ENCODE peak calls at places on chromosome 19, in four cellular contexts. One of them, this sample, is unnamed.

GRCh38 chr19:15213715-15214381 is 13.1 kb upstream of the NOTCH3 start:
- DNase-seq in neural crest cell: no peak
- DNase-seq in lower leg skin: no peak
- DNase-seq in brain microvascular endothelial cell: peak
- DNase-seq in this sample: no peak

GRCh38 chr19:18969953-18970659 is 29.1 kb upstream of the HOMER3 start:
- DNase-seq in lower leg skin: no peak
- DNase-seq in neural crest cell: no peak
- DNase-seq in brain microvascular endothelial cell: no peak
- DNase-seq in this sample: no peak

GRCh38 chr19:22545751-22546150 is 88.4 kb upstream of the ZNF492 start:
- DNase-seq in lower leg skin: no peak
- DNase-seq in brain microvascular endothelial cell: no peak
- DNase-seq in neural crest cell: no peak
- DNase-seq in this sample: peak

GRCh38 chr19:47842941-47843340 is 16.1 kb upstream of the TPRX2 start:
- DNase-seq in neural crest cell: no peak
- DNase-seq in lower leg skin: no peak
- DNase-seq in brain microvascular endothelial cell: no peak
- DNase-seq in this sample: no peak

GRCh38 chr19:24073807-24074206 is 13.2 kb upstream of the ZNF254 start:
- DNase-seq in lower leg skin: no peak
- DNase-seq in brain microvascular endothelial cell: no peak
- DNase-seq in neural crest cell: no peak
- DNase-seq in this sample: no peak

GRCh38 chr19:11378319-11379189 is 4.1 kb downstream of the SWSAP1 start:
- DNase-seq in brain microvascular endothelial cell: peak
- DNase-seq in neural crest cell: peak
- DNase-seq in lower leg skin: no peak
- DNase-seq in this sample: peak

GRCh38 chr19:11410682-11411081 is 8.4 kb downstream of the RGL3 start:
- DNase-seq in brain microvascular endothelial cell: no peak
- DNase-seq in lower leg skin: no peak
- DNase-seq in neural crest cell: no peak
- DNase-seq in this sample: no peak

GRCh38 chr19:56507446-56508281 is at the start of gene ZNF471:
- DNase-seq in lower leg skin: peak
- DNase-seq in neural crest cell: no peak
- DNase-seq in brain microvascular endothelial cell: peak
- DNase-seq in this sample: no peak

GRCh38 chr19:44757057-44757734 is 8.7 kb downstream of the BCL3 start:
- DNase-seq in brain microvascular endothelial cell: no peak
- DNase-seq in neural crest cell: peak
- DNase-seq in lower leg skin: no peak
- DNase-seq in this sample: no peak

GRCh38 chr19:55220525-55220924 is 8.0 kb downstream of the TMEM86B start:
- DNase-seq in neural crest cell: no peak
- DNase-seq in brain microvascular endothelial cell: no peak
- DNase-seq in lower leg skin: no peak
- DNase-seq in this sample: no peak

GRCh38 chr19:3346677-3347353 is 19.6 kb upstream of the NFIC start:
- DNase-seq in brain microvascular endothelial cell: no peak
- DNase-seq in lower leg skin: no peak
- DNase-seq in neural crest cell: no peak
- DNase-seq in this sample: no peak

GRCh38 chr19:3344608-3345598 is 21.5 kb upstream of the NFIC start:
- DNase-seq in neural crest cell: no peak
- DNase-seq in brain microvascular endothelial cell: no peak
- DNase-seq in lower leg skin: no peak
- DNase-seq in this sample: no peak

GRCh38 chr19:3342246-3342645 is 24.1 kb upstream of the NFIC start:
- DNase-seq in brain microvascular endothelial cell: no peak
- DNase-seq in lower leg skin: no peak
- DNase-seq in neural crest cell: no peak
- DNase-seq in this sample: no peak

GRCh38 chr19:3345850-3346460 is 20.4 kb upstream of the NFIC start:
- DNase-seq in brain microvascular endothelial cell: no peak
- DNase-seq in lower leg skin: no peak
- DNase-seq in neural crest cell: no peak
- DNase-seq in this sample: no peak

DNA sequence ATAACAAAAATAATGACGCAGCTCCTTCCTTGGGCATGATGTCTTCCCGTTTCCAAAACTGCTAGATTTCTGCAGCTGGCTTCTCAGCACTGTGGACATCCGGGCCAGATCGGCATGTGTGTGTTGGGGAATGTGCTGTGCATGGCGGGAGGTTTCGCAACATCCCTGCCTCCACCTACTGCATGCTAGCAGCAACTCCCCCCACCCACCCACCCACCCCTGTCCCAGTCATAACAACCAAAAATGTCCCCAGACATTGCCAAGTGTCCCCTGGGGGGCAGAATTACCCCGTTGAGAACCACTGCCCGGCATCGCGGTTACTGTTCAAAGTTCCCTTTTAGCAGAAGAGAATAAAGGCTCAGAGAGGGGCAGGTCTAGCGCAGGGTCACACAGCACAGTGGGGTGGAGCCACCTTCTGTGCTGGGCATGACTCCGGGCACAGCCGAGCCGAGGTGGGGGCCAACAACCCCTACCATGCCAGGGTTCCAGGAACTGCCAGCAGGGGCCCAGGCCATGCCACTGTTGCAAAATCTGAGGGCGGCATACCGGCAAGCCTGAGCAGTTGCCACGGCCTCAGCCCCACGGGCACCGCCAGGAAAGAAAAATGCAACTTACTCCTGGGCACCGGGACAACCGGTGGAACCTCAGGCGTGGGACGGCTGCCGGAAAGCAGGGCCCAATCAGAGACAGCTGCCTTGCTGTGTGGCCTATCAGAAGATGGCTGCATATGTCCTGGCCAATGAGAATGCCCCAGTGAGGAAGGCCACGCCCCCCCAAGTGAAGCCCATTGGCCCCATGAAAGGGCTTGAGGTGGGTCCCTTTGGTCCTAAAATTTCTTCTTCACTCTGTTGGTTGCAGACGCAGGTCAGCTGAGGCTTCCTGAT is 22.5 kb upstream of the NFIC start:
- DNase-seq in lower leg skin: peak
- DNase-seq in neural crest cell: no peak
- DNase-seq in brain microvascular endothelial cell: peak
- DNase-seq in this sample: peak
- TF ChIP-seq CTCF in lower leg skin: no peak
- TF ChIP-seq CTCF in neural crest cell: no peak
- TF ChIP-seq CTCF in brain microvascular endothelial cell: no peak
- TF ChIP-seq CTCF in this sample: peak

GRCh38 chr19:1008268-1009042 is 8.2 kb downstream of the GRIN3B start:
- DNase-seq in lower leg skin: no peak
- DNase-seq in brain microvascular endothelial cell: no peak
- DNase-seq in neural crest cell: no peak
- DNase-seq in this sample: no peak
- TF ChIP-seq CTCF in lower leg skin: no peak
- TF ChIP-seq CTCF in brain microvascular endothelial cell: no peak
- TF ChIP-seq CTCF in neural crest cell: no peak
- TF ChIP-seq CTCF in this sample: no peak

DNA sequence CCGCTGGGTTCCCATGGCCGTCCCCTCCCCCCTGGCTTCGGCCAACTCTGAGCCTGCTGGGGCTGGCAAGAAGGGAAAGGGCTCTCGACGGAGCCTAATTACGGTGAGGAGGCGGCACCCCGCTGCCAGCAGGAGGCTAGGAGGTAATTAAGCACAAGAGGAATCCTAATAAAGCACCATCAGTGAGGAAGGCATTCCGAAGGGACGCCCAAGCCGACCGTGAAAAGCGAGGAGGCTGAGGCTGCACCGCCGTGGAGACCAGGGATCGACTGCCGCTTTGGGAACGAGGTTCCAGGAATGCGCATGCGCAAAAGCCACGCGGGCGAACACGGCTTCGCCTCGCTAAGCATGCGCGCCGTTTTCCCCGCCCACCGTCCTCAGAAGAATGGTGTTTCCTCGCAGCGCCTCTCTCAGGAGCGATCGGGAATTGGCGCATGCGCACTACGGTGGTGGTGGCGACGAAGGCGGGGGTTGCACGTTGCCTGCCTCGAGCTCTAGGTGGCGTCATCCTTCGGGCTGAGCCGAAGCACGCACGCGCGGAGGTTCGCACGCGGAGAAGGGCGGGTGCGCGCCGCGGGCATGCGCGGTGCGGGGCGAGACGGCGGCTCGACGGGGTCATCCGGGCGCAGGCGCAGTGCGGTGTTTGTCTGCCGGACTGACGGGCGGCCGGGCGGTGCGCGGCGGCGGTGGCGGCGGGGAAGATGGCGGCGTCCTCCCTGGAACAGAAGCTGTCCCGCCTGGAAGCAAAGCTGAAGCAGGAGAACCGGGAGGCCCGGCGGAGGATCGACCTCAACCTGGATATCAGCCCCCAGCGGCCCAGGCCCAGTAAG is at the start of gene MAP2K7:
- DNase-seq in brain microvascular endothelial cell: peak
- DNase-seq in lower leg skin: peak
- DNase-seq in neural crest cell: peak
- DNase-seq in this sample: peak
- TF ChIP-seq CTCF in brain microvascular endothelial cell: peak
- TF ChIP-seq CTCF in lower leg skin: no peak
- TF ChIP-seq CTCF in neural crest cell: peak
- TF ChIP-seq CTCF in this sample: peak

DNA sequence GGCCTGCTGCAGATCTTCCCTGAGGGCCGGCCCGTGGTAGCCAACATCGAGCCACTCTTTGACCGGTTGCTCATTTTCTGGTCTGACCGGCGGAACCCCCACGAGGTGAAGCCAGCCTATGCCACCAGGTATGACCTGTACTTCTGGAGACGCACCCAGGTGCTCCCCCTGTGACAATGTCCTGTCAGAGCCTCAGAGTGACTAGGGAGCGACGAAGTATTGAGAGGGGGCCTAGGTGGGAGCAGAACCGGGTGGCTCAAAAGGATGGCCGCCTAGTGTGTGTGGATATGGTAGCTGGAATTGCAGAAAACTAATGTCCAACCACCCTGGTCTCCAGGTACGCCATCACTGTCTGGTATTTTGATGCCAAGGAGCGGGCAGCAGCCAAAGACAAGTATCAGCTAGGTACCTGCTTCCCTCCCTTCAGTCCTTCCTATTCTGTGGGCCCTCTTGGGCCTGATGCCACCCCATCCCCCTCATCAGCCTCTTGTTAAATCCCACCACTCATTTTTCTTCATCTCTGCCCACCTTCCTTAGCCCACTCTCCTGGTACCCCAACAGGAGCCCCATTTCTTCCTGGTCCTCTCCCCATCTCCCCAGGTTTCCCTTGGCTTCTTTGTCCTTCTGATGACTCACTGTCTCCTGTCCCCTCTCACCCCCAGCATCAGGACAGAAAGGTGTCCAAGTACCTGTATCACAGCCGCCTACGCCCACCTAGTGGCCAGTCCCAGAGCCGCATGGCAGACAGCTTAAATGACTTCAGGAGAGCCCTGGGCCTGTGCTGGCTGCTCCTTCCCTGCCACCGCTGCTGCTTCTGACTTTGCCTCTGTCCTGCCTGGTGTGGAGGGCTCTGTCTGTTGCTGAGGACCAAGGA is 8.4 kb downstream of the EGLN2 start:
- DNase-seq in lower leg skin: no peak
- DNase-seq in neural crest cell: no peak
- DNase-seq in brain microvascular endothelial cell: no peak
- DNase-seq in this sample: no peak
- TF ChIP-seq CTCF in lower leg skin: no peak
- TF ChIP-seq CTCF in neural crest cell: peak
- TF ChIP-seq CTCF in brain microvascular endothelial cell: peak
- TF ChIP-seq CTCF in this sample: peak

GRCh38 chr19:17775245-17775927 is 19.6 kb upstream of the B3GNT3 start:
- DNase-seq in lower leg skin: no peak
- DNase-seq in brain microvascular endothelial cell: peak
- DNase-seq in neural crest cell: peak
- DNase-seq in this sample: no peak
- TF ChIP-seq CTCF in lower leg skin: no peak
- TF ChIP-seq CTCF in brain microvascular endothelial cell: peak
- TF ChIP-seq CTCF in neural crest cell: peak
- TF ChIP-seq CTCF in this sample: peak

GRCh38 chr19:38384209-38385027 is 3.4 kb downstream of the GGN start:
- DNase-seq in neural crest cell: no peak
- DNase-seq in lower leg skin: no peak
- DNase-seq in brain microvascular endothelial cell: no peak
- DNase-seq in this sample: no peak
- TF ChIP-seq CTCF in neural crest cell: peak
- TF ChIP-seq CTCF in lower leg skin: no peak
- TF ChIP-seq CTCF in brain microvascular endothelial cell: peak
- TF ChIP-seq CTCF in this sample: no peak

DNA sequence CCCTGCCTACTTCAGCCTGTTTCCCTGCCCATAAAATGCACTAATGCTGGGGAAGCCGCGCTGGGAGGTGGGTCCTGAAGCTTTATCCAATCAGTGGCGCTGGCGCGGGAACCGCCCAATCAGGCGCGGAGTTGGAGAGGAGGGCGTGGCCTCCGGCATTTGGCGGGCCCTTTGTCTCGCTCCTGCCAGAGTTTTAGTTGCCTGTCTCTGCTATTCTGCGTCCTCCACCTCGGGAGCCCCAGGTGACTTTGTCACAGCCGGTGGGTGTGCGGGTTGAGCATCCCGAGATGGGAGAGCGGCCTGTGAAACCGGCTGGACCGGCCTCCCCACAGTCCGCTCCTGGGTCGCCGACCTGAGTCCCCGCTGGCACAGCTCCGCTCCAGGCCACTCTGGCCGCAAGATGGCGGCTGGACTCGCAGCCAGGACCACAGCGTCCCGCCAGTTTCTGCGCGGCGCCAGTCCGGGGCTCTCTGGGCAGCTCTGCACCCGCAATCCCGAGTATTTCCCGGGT is 30.7 kb upstream of the ZNF429 start:
- DNase-seq in lower leg skin: no peak
- DNase-seq in neural crest cell: peak
- DNase-seq in brain microvascular endothelial cell: peak
- DNase-seq in this sample: peak
- TF ChIP-seq CTCF in lower leg skin: no peak
- TF ChIP-seq CTCF in neural crest cell: no peak
- TF ChIP-seq CTCF in brain microvascular endothelial cell: peak
- TF ChIP-seq CTCF in this sample: no peak

GRCh38 chr19:39349326-39349725 is 7.1 kb downstream of the SAMD4B start:
- DNase-seq in neural crest cell: no peak
- DNase-seq in brain microvascular endothelial cell: no peak
- DNase-seq in lower leg skin: no peak
- DNase-seq in this sample: no peak

GRCh38 chr19:39342647-39343305 is 555 bp downstream of the SAMD4B start:
- DNase-seq in lower leg skin: no peak
- DNase-seq in brain microvascular endothelial cell: no peak
- DNase-seq in neural crest cell: no peak
- DNase-seq in this sample: no peak

GRCh38 chr19:39347332-39348227 is 5.4 kb downstream of the SAMD4B start:
- DNase-seq in brain microvascular endothelial cell: peak
- DNase-seq in neural crest cell: no peak
- DNase-seq in lower leg skin: no peak
- DNase-seq in this sample: no peak

GRCh38 chr19:39341720-39342604 is at the start of gene SAMD4B:
- DNase-seq in lower leg skin: peak
- DNase-seq in brain microvascular endothelial cell: peak
- DNase-seq in neural crest cell: peak
- DNase-seq in this sample: peak

DNA sequence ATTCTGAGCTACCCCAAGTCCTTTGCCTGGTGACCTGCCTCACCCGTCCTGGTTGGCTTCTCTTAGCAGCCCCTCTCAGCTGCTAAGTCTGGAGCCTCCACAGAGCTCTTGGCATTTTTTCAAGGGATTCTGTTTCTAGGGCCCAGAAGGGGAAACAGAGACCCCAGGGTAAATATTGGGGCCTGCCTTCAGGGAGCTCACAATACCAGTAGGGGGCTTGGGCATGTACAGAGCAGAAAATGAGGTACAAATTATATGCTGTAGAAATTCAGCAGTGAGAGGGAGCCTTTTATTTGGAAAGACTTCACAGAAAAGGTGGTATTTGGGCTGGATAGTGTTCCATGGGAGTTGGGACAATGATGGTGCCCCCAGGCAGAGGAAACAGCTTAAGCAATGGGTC is 3.7 kb downstream of the SAMD4B start:
- DNase-seq in brain microvascular endothelial cell: no peak
- DNase-seq in neural crest cell: no peak
- DNase-seq in lower leg skin: no peak
- DNase-seq in this sample: no peak
- TF ChIP-seq CTCF in brain microvascular endothelial cell: peak
- TF ChIP-seq CTCF in neural crest cell: peak
- TF ChIP-seq CTCF in lower leg skin: no peak
- TF ChIP-seq CTCF in this sample: no peak

This sample was measured in GM12865.